ENCODE peak calls at places on chromosomes 6 and 20, in five cellular contexts. L is HAP-1, Y is D341Med, G is WTC11, T is neuronal stem cell. F is an unnamed sample.

GRCh38 chr6:119129148-119129967 is 50.9 kb upstream of the FAM184A start:
- DNase-seq in G (no peak), Y (no peak), T (peak; percentile 64), L (peak; percentile 42), F (no peak)

GRCh38 chr6:9204171-9204570 is 768.8 kb upstream of the SLC35B3 start:
- DNase-seq in T (no peak), L (no peak), Y (no peak), G (no peak), F (peak; percentile 42)

GRCh38 chr20:38563802-38564431 is 17.1 kb upstream of the ADIG start:
- DNase-seq in L (no peak), G (no peak), T (no peak), Y (no peak), F (no peak)

GRCh38 chr6:105038259-105038658 is 81.4 kb downstream of the LIN28B start:
- DNase-seq in G (peak; percentile 26), L (no peak), T (no peak), Y (no peak), F (no peak)

GRCh38 chr6:168956884-168957730 is 296.5 kb downstream of the THBS2 start:
- DNase-seq in L (peak; percentile 76), G (peak; percentile 72), Y (peak; percentile 61), T (peak; percentile 50), F (peak; percentile 21)

GRCh38 chr20:36572701-36573102 is 695 bp upstream of the TGIF2 start:
- DNase-seq in G (no peak), Y (no peak), T (peak; percentile 39), L (peak; percentile 48), F (no peak)

GRCh38 chr20:14992071-14992654 is 654.8 kb upstream of the FLRT3 start:
- DNase-seq in L (no peak), G (no peak), Y (no peak), T (no peak), F (peak; percentile 7)

GRCh38 chr6:41247288-41247865 is 19.2 kb downstream of the TREML4 start:
- DNase-seq in L (no peak), G (no peak), T (no peak), Y (no peak), F (no peak)

GRCh38 chr6:106608080-106608668 is 21.1 kb downstream of the RTN4IP1 start:
- DNase-seq in G (no peak), L (peak; percentile 46), T (peak; percentile 46), Y (peak; percentile 53), F (no peak)

GRCh38 chr6:63351995-63352586 is 32.3 kb upstream of the LGSN start:
- DNase-seq in T (no peak), Y (no peak), L (no peak), G (no peak), F (no peak)

F was measured in keratinocyte.